ENCODE peak calls at places on chromosomes 5 and 9, in nine cellular contexts. Y is HCT116, L is A549, Q is GM23338, K is HL-60, T is SK-N-SH, C is K562, V is HepG2, G is GM12878. S is an unnamed sample.

GRCh38 chr5:172485511-172486202 is 31.3 kb upstream of the SH3PXD2B start:
- DNase-seq in Y (no peak), L (no peak), Q (no peak), K (no peak), T (no peak), C (no peak), V (no peak), G (no peak), S (no peak)

GRCh38 chr5:17306726-17307091 is 89.3 kb downstream of the BASP1 start:
- DNase-seq in Y (no peak), L (no peak), Q (no peak), K (no peak), T (no peak), C (no peak), V (no peak), G (no peak), S (no peak)

GRCh38 chr9:105884416-105884815 is 190.1 kb downstream of the TMEM38B start:
- DNase-seq in Y (no peak), L (no peak), Q (no peak), K (no peak), T (no peak), C (no peak), V (no peak), G (no peak), S (no peak)

GRCh38 chr5:136066705-136067271 is 38.0 kb downstream of the TGFBI start:
- DNase-seq in Y (no peak), L (no peak), Q (peak), K (no peak), T (no peak), C (no peak), V (peak), G (no peak), S (no peak)

GRCh38 chr9:18320046-18320445 is 153.9 kb upstream of the ADAMTSL1 start:
- DNase-seq in Y (no peak), L (no peak), Q (peak), K (no peak), T (no peak), C (no peak), V (no peak), G (no peak), S (no peak)

GRCh38 chr5:143231973-143232812 is 171.3 kb downstream of the NR3C1 start:
- DNase-seq in Y (no peak), L (no peak), Q (no peak), K (no peak), T (no peak), C (no peak), V (no peak), G (no peak), S (no peak)

GRCh38 chr5:54217826-54218503 is 92.4 kb downstream of the ARL15 start:
- DNase-seq in Y (peak), L (peak), Q (peak), K (peak), T (peak), C (peak), V (peak), G (no peak), S (peak)

GRCh38 chr5:107149243-107149642 is 521.5 kb downstream of the EFNA5 start:
- DNase-seq in Y (no peak), L (no peak), Q (no peak), K (no peak), T (no peak), C (no peak), V (no peak), G (peak), S (no peak)

GRCh38 chr5:115432691-115433090 is 111.9 kb downstream of the FEM1C start:
- DNase-seq in Y (no peak), L (no peak), Q (no peak), K (no peak), T (no peak), C (no peak), V (no peak), G (no peak), S (no peak)

GRCh38 chr5:158676642-158677489 is 422.9 kb downstream of the EBF1 start:
- DNase-seq in Y (no peak), L (no peak), Q (peak), K (no peak), T (no peak), C (peak), V (no peak), G (no peak), S (no peak)

GRCh38 chr5:172407241-172407691 is 47.1 kb downstream of the SH3PXD2B start:
- DNase-seq in Y (no peak), L (no peak), Q (no peak), K (no peak), T (no peak), C (no peak), V (no peak), G (no peak), S (no peak)

GRCh38 chr5:94903719-94904118 is 285.2 kb downstream of the SLF1 start:
- DNase-seq in Y (no peak), L (no peak), Q (no peak), K (no peak), T (no peak), C (no peak), V (no peak), G (no peak), S (no peak)

GRCh38 chr5:94900006-94900505 is 281.6 kb downstream of the SLF1 start:
- DNase-seq in Y (no peak), L (no peak), Q (no peak), K (no peak), T (no peak), C (no peak), V (no peak), G (no peak), S (no peak)

GRCh38 chr5:94906750-94907149 is 288.3 kb downstream of the SLF1 start:
- DNase-seq in Y (no peak), L (no peak), Q (no peak), K (no peak), T (no peak), C (no peak), V (no peak), G (no peak), S (no peak)

GRCh38 chr5:94901071-94901979 is 282.9 kb downstream of the SLF1 start:
- DNase-seq in Y (no peak), L (no peak), Q (no peak), K (no peak), T (no peak), C (no peak), V (no peak), G (peak), S (no peak)
- TF ChIP-seq REST in Y (no peak), L (no peak), Q (no peak), K (no peak), T (no peak), C (no peak), V (no peak), G (no peak), S (no peak)

GRCh38 chr5:40384782-40385390 is 294.8 kb upstream of the PTGER4 start:
- DNase-seq in Y (no peak), L (no peak), Q (no peak), K (peak), T (no peak), C (no peak), V (no peak), G (no peak), S (no peak)
- H3K27ac ChIP-seq in Y (no peak), L (no peak), Q (no peak), K (peak), T (no peak), C (no peak), V (no peak), G (no peak), S (no peak)

GRCh38 chr5:177370488-177371119 is 12.9 kb downstream of the RGS14 start:
- DNase-seq in Y (peak), L (peak), Q (peak), K (no peak), T (peak), C (peak), V (peak), G (no peak), S (no peak)
- TF ChIP-seq REST in Y (no peak), L (no peak), Q (no peak), K (no peak), T (no peak), C (no peak), V (no peak), G (no peak), S (no peak)

DNA sequence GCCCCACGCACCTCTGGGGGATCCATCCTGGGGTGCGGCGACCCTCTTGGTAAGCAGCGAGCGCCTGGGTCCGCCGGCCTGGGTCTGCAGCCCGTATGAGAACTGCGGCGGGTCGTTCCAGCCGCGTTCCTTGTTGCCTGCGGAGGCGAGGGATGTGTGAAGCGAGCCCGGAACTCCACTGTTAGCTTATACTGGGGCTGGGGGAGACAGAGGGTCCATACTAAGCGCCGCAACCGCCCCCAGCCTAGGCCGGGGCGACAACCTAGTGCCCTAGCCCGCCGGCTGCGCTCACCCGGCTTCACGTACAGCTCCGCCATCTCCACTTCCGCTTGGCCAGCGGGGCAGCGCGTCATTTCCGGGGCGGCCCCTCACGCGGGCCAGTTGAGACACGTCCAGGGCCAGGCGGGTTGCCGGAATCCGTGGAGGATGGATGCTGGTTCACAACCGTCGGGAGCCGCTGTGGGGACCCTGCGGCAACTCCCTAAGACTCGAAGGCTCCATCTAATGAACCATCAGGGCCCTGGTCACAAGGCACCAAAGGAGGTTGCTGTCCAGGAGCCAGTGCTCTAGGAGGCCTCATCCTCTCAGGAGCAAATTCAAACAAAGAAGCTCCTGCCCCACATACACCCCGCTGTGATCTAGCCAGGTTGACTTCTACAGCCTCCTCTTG is at the start of gene SRA1:
- DNase-seq in Y (peak), L (peak), Q (peak), K (peak), T (peak), C (peak), V (peak), G (peak), S (peak)
- H3K27ac ChIP-seq in Y (peak), L (peak), Q (peak), K (peak), T (peak), C (peak), V (peak), G (peak), S (peak)

GRCh38 chr9:700365-701282 is 140.9 kb upstream of the DMRT1 start:
- DNase-seq in Y (no peak), L (no peak), Q (no peak), K (no peak), T (no peak), C (no peak), V (no peak), G (no peak), S (no peak)

GRCh38 chr9:698937-699336 is 142.6 kb upstream of the DMRT1 start:
- DNase-seq in Y (no peak), L (no peak), Q (no peak), K (no peak), T (no peak), C (no peak), V (no peak), G (no peak), S (no peak)

GRCh38 chr9:696332-697090 is 145.0 kb upstream of the DMRT1 start:
- DNase-seq in Y (no peak), L (peak), Q (no peak), K (no peak), T (no peak), C (no peak), V (peak), G (no peak), S (no peak)

GRCh38 chr9:698276-698675 is 143.2 kb upstream of the DMRT1 start:
- DNase-seq in Y (no peak), L (no peak), Q (no peak), K (no peak), T (no peak), C (no peak), V (no peak), G (no peak), S (no peak)

DNA sequence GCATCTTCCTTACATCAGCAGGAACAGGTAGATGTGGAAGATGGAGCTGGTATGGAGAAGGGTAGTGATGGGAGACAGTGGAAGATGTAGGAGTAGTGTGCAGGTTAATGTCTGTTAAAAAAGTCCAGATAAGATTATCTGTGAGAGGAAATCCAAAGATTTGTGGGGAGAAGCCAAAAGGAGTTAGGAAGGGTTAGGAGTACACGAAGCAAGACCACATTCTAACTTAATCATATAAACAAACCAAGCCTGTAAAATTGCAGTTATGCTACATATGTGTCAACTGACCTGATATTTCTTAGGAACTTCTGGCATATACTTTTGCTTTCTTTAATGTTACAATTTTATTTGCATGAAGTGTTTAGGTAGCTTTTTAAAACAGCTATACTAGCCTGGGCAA is 142.1 kb upstream of the DMRT1 start:
- DNase-seq in Y (no peak), L (no peak), Q (no peak), K (no peak), T (no peak), C (no peak), V (no peak), G (no peak), S (no peak)
- TF ChIP-seq REST in Y (no peak), L (no peak), Q (no peak), K (no peak), T (no peak), C (no peak), V (no peak), G (no peak), S (no peak)

GRCh38 chr9:27499481-27499880 is 24.6 kb upstream of the IFNK start:
- DNase-seq in Y (no peak), L (peak), Q (peak), K (no peak), T (no peak), C (no peak), V (no peak), G (no peak), S (no peak)
- H3K27ac ChIP-seq in Y (peak), L (peak), Q (no peak), K (no peak), T (peak), C (peak), V (no peak), G (no peak), S (no peak)

DNA sequence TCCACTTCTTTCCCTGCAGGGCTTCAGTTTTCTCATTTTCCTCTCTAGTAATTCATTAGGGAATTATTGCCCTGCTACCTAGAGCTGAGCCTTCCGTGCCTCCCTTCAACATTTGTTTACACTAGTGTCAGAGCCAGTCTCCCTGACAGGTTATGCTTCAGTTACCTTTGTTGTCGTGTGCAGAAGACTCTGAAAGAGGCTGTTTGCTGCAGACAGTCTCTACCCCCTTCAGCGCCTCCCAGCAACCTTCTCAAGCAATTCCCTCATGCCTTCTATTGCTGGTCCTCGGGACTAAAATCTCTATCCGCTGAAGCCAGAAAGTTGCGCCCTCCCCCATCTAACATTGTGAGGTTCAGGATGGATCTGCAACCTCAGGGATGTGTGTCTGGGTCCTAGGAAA is 12.8 kb downstream of the RALGPS1 start:
- DNase-seq in Y (no peak), L (no peak), Q (no peak), K (no peak), T (no peak), C (no peak), V (no peak), G (no peak), S (no peak)
- TF ChIP-seq REST in Y (no peak), L (no peak), Q (no peak), K (no peak), T (no peak), C (no peak), V (no peak), G (no peak), S (no peak)

GRCh38 chr5:19534751-19535150 is 453.2 kb downstream of the CDH18 start:
- DNase-seq in Y (no peak), L (no peak), Q (no peak), K (no peak), T (no peak), C (no peak), V (no peak), G (no peak), S (no peak)

GRCh38 chr5:19531374-19531952 is 456.5 kb downstream of the CDH18 start:
- DNase-seq in Y (no peak), L (no peak), Q (no peak), K (no peak), T (no peak), C (no peak), V (no peak), G (no peak), S (peak)
- H3K27ac ChIP-seq in Y (no peak), L (no peak), Q (no peak), K (no peak), T (no peak), C (no peak), V (no peak), G (no peak), S (no peak)

GRCh38 chr5:41790038-41790776 is 80.0 kb downstream of the OXCT1 start:
- DNase-seq in Y (no peak), L (no peak), Q (no peak), K (no peak), T (peak), C (no peak), V (no peak), G (no peak), S (no peak)
- TF ChIP-seq REST in Y (no peak), L (no peak), Q (no peak), K (no peak), T (no peak), C (no peak), V (no peak), G (no peak), S (no peak)

GRCh38 chr5:87101321-87101720 is 166.4 kb upstream of the RASA1 start:
- DNase-seq in Y (no peak), L (no peak), Q (no peak), K (no peak), T (no peak), C (no peak), V (no peak), G (no peak), S (no peak)
- H3K27ac ChIP-seq in Y (no peak), L (no peak), Q (no peak), K (no peak), T (no peak), C (no peak), V (no peak), G (no peak), S (no peak)

S was measured in Panc1.